ENCODE peak calls at places on chromosomes 3 and 15, in four cellular contexts. N, U, S and K are unnamed samples.
A peak's percentile ranks its signal among the peaks of the same experiment; 100 is the strongest.

GRCh38 chr15:63950911-63951481 is 95.3 kb downstream of the DAPK2 start:
- DNase-seq in N (no peak), S (no peak), U (no peak), K (no peak)

GRCh38 chr3:87771338-87772059 is 287.3 kb downstream of the CGGBP1 start:
- DNase-seq in N (no peak), U (peak; percentile 15), S (no peak), K (peak; percentile 34)

GRCh38 chr3:36750737-36751136 is 13.6 kb downstream of the DCLK3 start:
- DNase-seq in N (no peak), S (no peak), U (no peak), K (no peak)

GRCh38 chr3:144127014-144127413 is 155.4 kb downstream of the DIPK2A start:
- DNase-seq in S (no peak), N (no peak), U (no peak), K (no peak)

GRCh38 chr3:188003188-188004171 is 150.5 kb upstream of the LPP start:
- DNase-seq in U (no peak), N (no peak), S (no peak), K (no peak)

GRCh38 chr3:28139288-28139687 is 102.1 kb upstream of the CMC1 start:
- DNase-seq in N (no peak), U (no peak), S (no peak), K (no peak)

GRCh38 chr3:174397848-174398247 is 461.3 kb upstream of the NAALADL2 start:
- DNase-seq in N (no peak), U (no peak), S (no peak), K (no peak)

GRCh38 chr15:37682304-37682703 is 252.1 kb upstream of the TMCO5A start:
- DNase-seq in N (no peak), S (no peak), U (no peak), K (no peak)

GRCh38 chr3:119550090-119550910 is 9.1 kb downstream of the CD80 start:
- DNase-seq in N (no peak), U (no peak), S (no peak), K (no peak)

GRCh38 chr3:168570404-168571173 is 474.9 kb upstream of the GOLIM4 start:
- DNase-seq in U (no peak), S (no peak), N (no peak), K (no peak)

GRCh38 chr3:29949131-29949530 is 657.3 kb upstream of the TGFBR2 start:
- DNase-seq in U (no peak), S (no peak), N (no peak), K (no peak)

GRCh38 chr15:80467311-80467714 is 63.1 kb downstream of the ARNT2 start:
- DNase-seq in U (no peak), N (no peak), S (no peak), K (no peak)

GRCh38 chr3:94285874-94286273 is 223.0 kb downstream of the NSUN3 start:
- DNase-seq in U (no peak), N (no peak), S (no peak), K (no peak)

GRCh38 chr15:43094416-43095039 is 11.3 kb downstream of the UBR1 start:
- DNase-seq in S (no peak), U (no peak), N (no peak), K (no peak)

GRCh38 chr15:56454841-56455240 is 10.1 kb downstream of the MNS1 start:
- DNase-seq in N (no peak), U (no peak), S (no peak), K (no peak)
- TF ChIP-seq CTCF in N (no peak), U (no peak), S (no peak), K (no peak)

GRCh38 chr3:171643033-171643432 is 167.2 kb downstream of the PLD1 start:
- DNase-seq in S (no peak), U (no peak), N (no peak), K (no peak)

GRCh38 chr3:171644681-171645080 is 165.6 kb downstream of the PLD1 start:
- DNase-seq in U (no peak), N (no peak), S (no peak), K (no peak)

GRCh38 chr3:171646357-171647133 is 163.7 kb downstream of the PLD1 start:
- DNase-seq in S (no peak), N (no peak), U (no peak), K (no peak)

DNA sequence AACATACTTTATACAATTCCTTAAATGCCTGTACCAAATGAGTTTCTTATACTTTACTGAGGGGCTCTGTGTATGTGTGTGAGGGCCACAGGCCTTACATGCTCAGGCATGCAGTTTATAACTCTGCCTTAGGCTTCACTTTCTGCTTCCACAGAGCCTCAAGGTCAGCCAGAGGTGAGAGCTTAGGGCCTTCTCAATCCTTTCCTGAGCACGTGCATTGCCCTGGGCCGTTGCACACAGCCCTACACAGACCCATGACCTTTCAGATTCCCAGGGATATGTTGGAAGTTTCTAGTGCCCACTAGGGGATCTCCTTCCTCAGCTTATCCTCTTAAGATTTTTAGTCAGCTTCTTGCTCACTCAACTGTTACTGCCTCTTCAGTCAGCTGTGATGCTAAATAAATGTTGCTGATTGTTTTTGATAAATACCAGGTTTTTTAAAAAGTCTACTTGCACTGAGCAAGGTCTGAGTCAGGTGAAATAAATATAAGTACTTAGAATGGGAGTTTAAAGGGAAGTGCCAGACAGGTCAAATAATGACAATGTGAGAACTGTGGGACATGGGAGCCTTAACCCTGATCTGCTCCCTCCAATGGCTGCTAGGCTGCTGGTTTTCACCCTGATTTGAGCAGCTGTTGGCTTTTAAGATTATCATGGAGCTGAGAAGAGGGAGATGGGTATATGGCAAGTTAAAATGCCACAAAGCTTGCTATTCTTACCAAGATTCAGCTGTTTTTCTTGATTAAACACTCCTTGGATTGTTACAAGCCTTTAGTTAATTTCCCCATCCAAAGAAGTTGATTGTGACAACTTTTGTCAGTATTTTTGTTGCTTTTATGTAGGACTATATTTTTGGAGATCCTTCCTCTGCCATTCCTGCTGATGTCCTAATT is 169.5 kb downstream of the PLD1 start:
- DNase-seq in U (no peak), N (no peak), S (no peak), K (no peak)
- TF ChIP-seq CTCF in U (no peak), N (no peak), S (no peak), K (no peak)

DNA sequence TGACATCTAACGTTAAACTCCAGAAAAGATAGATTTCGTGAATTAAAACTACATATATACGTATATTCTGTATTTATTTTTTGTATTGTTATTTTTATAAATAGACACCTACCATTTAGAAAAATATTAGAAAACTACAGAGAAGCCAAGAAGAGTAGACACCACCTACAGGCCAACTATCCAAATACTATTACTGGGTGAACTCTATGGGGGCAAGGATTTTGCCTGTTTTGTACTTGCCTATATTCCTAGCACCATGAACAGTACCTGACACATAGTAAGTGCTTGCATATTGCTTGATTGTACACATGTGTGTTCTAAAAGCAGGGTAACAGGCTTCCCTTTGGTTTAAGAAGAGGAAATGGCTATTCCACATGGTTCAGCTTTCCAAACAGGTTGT is 24.4 kb upstream of the CLEC3B start:
- DNase-seq in N (no peak), U (no peak), S (no peak), K (no peak)
- TF ChIP-seq CTCF in N (no peak), U (no peak), S (no peak), K (no peak)

GRCh38 chr3:11168881-11169805 is 14.8 kb downstream of the HRH1 start:
- DNase-seq in U (no peak), N (no peak), S (no peak), K (no peak)

GRCh38 chr3:11167590-11167989 is 13.3 kb downstream of the HRH1 start:
- DNase-seq in S (no peak), U (no peak), N (no peak), K (no peak)

GRCh38 chr3:11172136-11172670 is 17.9 kb downstream of the HRH1 start:
- DNase-seq in N (no peak), U (no peak), S (no peak), K (no peak)

GRCh38 chr3:11168406-11168805 is 14.1 kb downstream of the HRH1 start:
- DNase-seq in N (no peak), S (no peak), U (no peak), K (no peak)

GRCh38 chr3:11170052-11170770 is 15.9 kb downstream of the HRH1 start:
- DNase-seq in N (no peak), U (no peak), S (no peak), K (no peak)
- TF ChIP-seq CTCF in N (no peak), U (no peak), S (no peak), K (no peak)